ENCODE peak calls at places on chromosome 2, in four cellular contexts. R is lower lobe of right lung, Y is tibial artery, A is SJSA1. F is an unnamed sample. For H3K4me1 and H3K36me3, the result is how much of the 10 kb centered on the place peaks cover.

GRCh38 chr2:233469261-233470006 is 97.1 kb downstream of the USP40 start:
- DNase-seq in A (no peak), Y (peak), R (no peak), F (no peak)

GRCh38 chr2:70935468-70936164 is at the start of gene ATP6V1B1:
- DNase-seq in R (no peak), A (no peak), Y (no peak), F (peak)

GRCh38 chr2:149473538-149473937 is 114.0 kb downstream of the MMADHC start:
- DNase-seq in A (no peak), Y (no peak), R (no peak), F (no peak)

GRCh38 chr2:74951211-74951754 is 7.2 kb upstream of the POLE4 start:
- DNase-seq in R (no peak), A (no peak), Y (no peak), F (no peak)

GRCh38 chr2:33451825-33452224 is 24.6 kb upstream of the RASGRP3 start:
- DNase-seq in A (no peak), Y (no peak), R (no peak), F (no peak)

GRCh38 chr2:204202253-204202652 is 265.7 kb downstream of the ICOS start:
- DNase-seq in Y (no peak), R (no peak), A (no peak), F (no peak)

GRCh38 chr2:63962186-63962585 is 57.0 kb downstream of the VPS54 start:
- DNase-seq in Y (no peak), R (no peak), A (no peak), F (no peak)

GRCh38 chr2:8867363-8867762 is 29.9 kb upstream of the KIDINS220 start:
- DNase-seq in A (no peak), Y (no peak), R (no peak), F (no peak)

GRCh38 chr2:11701831-11702301 is 31.9 kb upstream of the NTSR2 start:
- DNase-seq in Y (peak), A (no peak), R (peak), F (peak)

GRCh38 chr2:52571380-52572347 is 1195.9 kb upstream of the CHAC2 start:
- DNase-seq in A (no peak), Y (no peak), R (no peak), F (no peak)

GRCh38 chr2:42049411-42050349 is 1.9 kb downstream of the PKDCC start:
- DNase-seq in Y (no peak), R (no peak), A (peak), F (peak)

DNA sequence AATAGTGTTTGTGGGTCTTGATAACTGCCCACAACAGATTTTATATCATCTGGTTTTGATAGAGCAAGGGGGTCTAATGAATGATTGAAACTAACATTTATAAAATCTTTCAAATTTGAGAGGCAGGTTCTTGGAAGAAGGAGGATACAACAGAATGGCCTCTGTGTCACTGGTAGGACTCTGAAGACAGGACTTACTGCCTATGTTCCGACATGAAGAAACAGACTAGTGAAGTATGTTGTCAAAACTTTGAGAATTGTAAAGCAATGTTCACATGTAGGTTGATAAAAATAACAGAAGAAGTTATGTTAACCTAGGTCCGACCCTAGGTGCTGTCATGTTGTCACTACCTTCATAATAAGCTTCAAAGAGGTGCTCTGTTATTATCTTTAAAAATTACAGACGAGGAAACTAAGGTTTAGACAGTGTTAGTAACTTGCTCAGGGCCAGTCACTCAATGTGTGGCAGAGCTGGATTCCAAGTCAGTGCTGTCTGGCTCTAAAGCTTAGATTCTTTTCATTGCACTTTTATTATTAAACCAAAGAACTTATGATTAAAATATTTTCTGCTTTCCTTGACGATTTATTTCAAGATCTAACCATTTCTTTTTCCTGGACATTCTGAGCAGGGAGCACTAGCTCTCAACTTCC is 146.2 kb downstream of the RPIA start:
- DNase-seq in A (no peak), Y (no peak), R (no peak), F (no peak)
- H3K4me1 ChIP-seq in A (under half), Y (under half), R (under half), F (under half)

GRCh38 chr2:101133492-101134101 is 17.6 kb downstream of the TBC1D8 start:
- DNase-seq in R (no peak), Y (no peak), A (no peak), F (no peak)
- H3K36me3 ChIP-seq in R (under half), Y (under half), A (under half), F (under half)

DNA sequence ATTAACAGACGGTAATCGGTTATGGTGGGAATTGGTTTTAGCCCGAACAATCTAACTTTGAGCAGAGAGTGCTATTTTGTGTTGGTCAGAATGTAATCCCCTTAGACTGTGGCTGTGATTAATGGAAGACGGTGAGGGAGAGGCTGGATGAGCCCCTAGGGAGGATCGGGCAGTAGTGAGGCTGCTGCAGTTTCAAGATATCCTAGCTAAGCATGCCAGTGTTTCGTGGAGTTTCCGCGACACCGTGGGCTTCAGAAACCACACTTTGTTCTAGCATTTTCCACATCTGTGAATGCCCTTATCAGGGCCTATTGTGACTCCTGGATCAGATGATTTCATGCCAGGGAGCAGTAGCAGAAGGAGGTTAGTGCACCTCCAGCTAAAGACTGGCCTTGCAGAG is 142.8 kb upstream of the GPC1 start:
- DNase-seq in R (no peak), A (no peak), Y (no peak), F (no peak)
- H3K4me1 ChIP-seq in R (under half), A (under half), Y (under half), F (under half)

DNA sequence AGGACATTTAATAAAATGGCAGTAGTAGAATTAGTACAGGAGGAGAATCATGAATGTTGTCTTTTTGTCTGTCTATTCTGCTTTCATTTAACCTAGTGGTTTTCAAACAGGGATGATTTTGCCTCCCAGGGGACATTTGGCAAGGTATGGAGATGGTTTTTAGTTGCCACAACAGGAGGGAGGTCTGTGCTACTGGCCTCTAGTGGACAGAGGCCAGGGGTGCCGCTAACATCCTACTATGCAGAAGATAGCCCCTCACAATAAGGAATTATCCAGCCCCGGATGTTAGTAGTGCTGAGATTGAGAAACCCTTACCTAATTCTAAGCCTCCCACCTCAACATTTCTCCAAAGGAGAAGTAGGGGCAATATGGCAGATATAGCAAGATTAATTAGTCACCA is 18.3 kb downstream of the FASTKD2 start:
- DNase-seq in A (no peak), R (no peak), Y (no peak), F (no peak)
- H3K36me3 ChIP-seq in A (half or more), R (half or more), Y (half or more), F (under half)

GRCh38 chr2:151756820-151757219 is 22.5 kb upstream of the NEB start:
- DNase-seq in Y (no peak), A (no peak), R (no peak), F (no peak)

GRCh38 chr2:151757861-151758260 is 23.6 kb upstream of the NEB start:
- DNase-seq in A (no peak), R (no peak), Y (no peak), F (no peak)

GRCh38 chr2:151753540-151753939 is 19.3 kb upstream of the NEB start:
- DNase-seq in A (no peak), R (no peak), Y (no peak), F (no peak)

GRCh38 chr2:151758744-151759143 is 24.5 kb upstream of the NEB start:
- DNase-seq in A (no peak), Y (no peak), R (no peak), F (no peak)

GRCh38 chr2:151754253-151754897 is 20.1 kb upstream of the NEB start:
- DNase-seq in R (no peak), Y (no peak), A (no peak), F (no peak)
- H3K4me1 ChIP-seq in R (under half), Y (under half), A (under half), F (under half)

GRCh38 chr2:1045109-1045508 is 94.5 kb downstream of the SNTG2 start:
- DNase-seq in Y (no peak), R (no peak), A (no peak), F (no peak)

GRCh38 chr2:1041012-1041805 is 90.6 kb downstream of the SNTG2 start:
- DNase-seq in R (no peak), A (no peak), Y (no peak), F (no peak)

GRCh38 chr2:1047485-1047884 is 96.8 kb downstream of the SNTG2 start:
- DNase-seq in R (no peak), A (no peak), Y (no peak), F (no peak)

GRCh38 chr2:1049691-1050090 is 99.0 kb downstream of the SNTG2 start:
- DNase-seq in A (peak), Y (no peak), R (no peak), F (no peak)

GRCh38 chr2:1046067-1046466 is 95.4 kb downstream of the SNTG2 start:
- DNase-seq in A (no peak), R (no peak), Y (no peak), F (no peak)
- H3K36me3 ChIP-seq in A (under half), R (under half), Y (under half), F (under half)